ENCODE peak calls at places on chromosomes 12 and 14, in ten cellular contexts. S is cardiac fibroblast, P is fibroblast of pulmonary artery, A is gastrocnemius medialis, C is osteocyte, K is astrocyte of the cerebellum, M is fibroblast of lung, J is HCT116, Z is psoas muscle, B is MCF 10A. W is an unnamed sample.

GRCh38 chr14:61203059-61203753 is 77.9 kb downstream of the TMEM30B start:
- DNase-seq in Z (no peak), A (peak; percentile 73), K (no peak), J (no peak), B (no peak), C (no peak), M (no peak), S (no peak), P (no peak), W (no peak)

GRCh38 chr12:131096681-131097181 is 143.0 kb downstream of the ADGRD1 start:
- DNase-seq in K (no peak), P (no peak), S (no peak), B (no peak), J (no peak), M (no peak), A (no peak), Z (peak; percentile 34), C (peak; percentile 66), W (no peak)

GRCh38 chr14:104249092-104249491 is 110.7 kb downstream of the KIF26A start:
- DNase-seq in P (no peak), K (no peak), C (peak; percentile 82), S (no peak), J (no peak), A (no peak), Z (no peak), M (no peak), B (no peak), W (no peak)

GRCh38 chr14:64303471-64303917 is 9.3 kb upstream of the ESR2 start:
- DNase-seq in P (peak; percentile 78), J (peak; percentile 74), B (peak; percentile 79), M (peak; percentile 52), Z (no peak), K (peak; percentile 53), C (no peak), S (peak; percentile 75), A (no peak), W (peak; percentile 71)

GRCh38 chr14:104903990-104904389 is 20.7 kb upstream of the PLD4 start:
- DNase-seq in J (no peak), P (no peak), A (no peak), Z (no peak), M (no peak), C (no peak), S (no peak), B (no peak), K (no peak), W (no peak)

GRCh38 chr12:1880876-1881275 is 37.6 kb downstream of the CACNA2D4 start:
- DNase-seq in Z (no peak), K (no peak), M (no peak), J (no peak), B (no peak), S (no peak), A (no peak), C (peak; percentile 71), P (no peak), W (no peak)

GRCh38 chr12:53300187-53300586 is 692 bp downstream of the MYG1 start:
- DNase-seq in A (no peak), M (peak; percentile 63), K (no peak), P (peak; percentile 55), J (no peak), Z (no peak), C (no peak), B (no peak), S (peak; percentile 69), W (peak; percentile 29)

GRCh38 chr14:52692248-52692962 is 3.0 kb downstream of the ERO1A start:
- DNase-seq in M (peak; percentile 28), K (no peak), B (peak; percentile 55), A (no peak), C (no peak), P (peak; percentile 68), Z (no peak), S (peak; percentile 37), J (no peak), W (no peak)

GRCh38 chr12:11031307-11031706 is at the start of gene TAS2R31:
- DNase-seq in J (no peak), K (no peak), Z (no peak), C (no peak), A (no peak), M (no peak), P (no peak), B (no peak), S (no peak), W (no peak)

GRCh38 chr12:11023387-11023786 is 967 bp upstream of the TAS2R19 start:
- DNase-seq in B (no peak), M (no peak), S (no peak), P (no peak), J (no peak), C (no peak), A (no peak), Z (no peak), K (no peak), W (no peak)

GRCh38 chr12:11022520-11022919 is at the start of gene TAS2R19:
- DNase-seq in S (no peak), M (no peak), K (no peak), A (no peak), B (no peak), P (no peak), Z (no peak), C (no peak), J (no peak), W (no peak)

GRCh38 chr12:11026118-11026517 is 3.7 kb upstream of the TAS2R19 start:
- DNase-seq in P (no peak), C (no peak), M (no peak), Z (no peak), J (no peak), K (no peak), A (no peak), B (no peak), S (no peak), W (no peak)
- TF ChIP-seq CTCF in P (peak; percentile 15), C (peak; percentile 9), M (no peak), Z (no peak), J (peak; percentile 36), K (peak; percentile 7), A (no peak), B (no peak), S (peak; percentile 32), W (no peak)

GRCh38 chr12:79690156-79690605 is 583 bp downstream of the PAWR start:
- DNase-seq in B (no peak), J (no peak), Z (peak; percentile 57), C (peak; percentile 85), P (no peak), S (no peak), A (no peak), M (no peak), K (no peak), W (no peak)

GRCh38 chr12:79690606-79691298 is at the start of gene PAWR:
- DNase-seq in C (peak; percentile 91), B (peak; percentile 86), S (peak; percentile 67), Z (peak; percentile 57), P (peak; percentile 69), A (no peak), M (peak; percentile 70), J (peak; percentile 70), K (peak; percentile 41), W (peak; percentile 82)

GRCh38 chr12:79689041-79689476 is 1.7 kb downstream of the PAWR start:
- DNase-seq in A (no peak), K (no peak), J (no peak), M (no peak), S (peak; percentile 32), Z (no peak), B (peak; percentile 38), C (no peak), P (no peak), W (peak; percentile 29)

GRCh38 chr12:79688376-79689040 is 2.3 kb downstream of the PAWR start:
- DNase-seq in P (no peak), M (no peak), K (no peak), Z (no peak), J (no peak), C (no peak), S (peak; percentile 14), A (no peak), B (no peak), W (peak; percentile 39)

DNA sequence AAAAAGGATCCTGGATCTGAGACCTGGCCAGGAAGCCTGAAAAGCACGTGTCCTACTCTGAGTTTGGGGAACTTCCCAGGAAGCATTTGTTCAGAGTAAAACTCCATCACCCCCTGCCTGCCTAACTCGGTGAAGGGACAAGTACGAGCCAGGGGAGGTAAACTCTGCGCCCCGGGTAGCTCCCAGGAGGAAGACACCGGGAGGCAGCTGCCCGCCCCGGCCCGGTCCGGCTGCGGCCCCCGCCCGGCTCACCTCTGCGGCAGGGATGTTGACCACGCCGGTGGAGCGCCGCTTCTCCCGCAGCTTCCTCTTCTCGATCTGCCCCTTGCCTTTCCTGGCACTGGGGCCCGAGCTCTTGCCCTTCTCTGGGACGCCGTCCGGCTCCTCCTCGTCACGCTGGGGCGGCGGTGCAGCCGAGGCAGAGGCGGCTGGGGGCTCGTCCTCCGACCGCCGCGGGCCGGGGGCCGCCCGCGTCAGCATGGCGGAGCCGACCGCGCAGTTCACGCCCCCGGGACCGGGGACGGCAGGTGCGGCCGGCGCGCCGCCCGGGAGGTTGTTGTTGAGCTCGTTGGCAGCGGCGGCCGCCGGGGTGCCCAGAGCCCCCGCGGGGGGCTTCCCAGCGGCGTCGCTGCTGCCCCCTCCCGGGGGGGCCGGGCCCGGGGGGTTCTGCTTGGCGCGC is 1.1 kb downstream of the PAWR start:
- DNase-seq in A (no peak), P (peak; percentile 63), B (peak; percentile 79), Z (peak; percentile 57), C (peak; percentile 86), M (peak; percentile 54), S (peak; percentile 70), K (no peak), J (no peak), W (peak; percentile 52)
- TF ChIP-seq CTCF in A (no peak), P (no peak), B (no peak), Z (no peak), C (no peak), M (peak; percentile 2), S (no peak), K (no peak), J (no peak), W (no peak)

GRCh38 chr14:67162390-67162789 is 26.9 kb upstream of the GARIN2 start:
- DNase-seq in S (no peak), B (no peak), K (no peak), J (no peak), C (no peak), P (no peak), A (no peak), Z (no peak), M (no peak), W (no peak)

GRCh38 chr14:67170706-67171105 is 18.5 kb upstream of the GARIN2 start:
- DNase-seq in A (no peak), Z (no peak), S (no peak), B (no peak), J (no peak), P (peak; percentile 24), M (peak; percentile 4), K (no peak), C (no peak), W (no peak)

GRCh38 chr14:67167420-67168109 is 21.7 kb upstream of the GARIN2 start:
- DNase-seq in B (no peak), C (no peak), Z (no peak), A (no peak), S (peak; percentile 47), J (no peak), K (no peak), M (peak; percentile 63), P (peak; percentile 42), W (peak; percentile 14)

GRCh38 chr14:67168110-67168441 is 21.2 kb upstream of the GARIN2 start:
- DNase-seq in M (no peak), P (no peak), K (no peak), Z (no peak), J (no peak), A (no peak), B (no peak), C (no peak), S (no peak), W (no peak)

DNA sequence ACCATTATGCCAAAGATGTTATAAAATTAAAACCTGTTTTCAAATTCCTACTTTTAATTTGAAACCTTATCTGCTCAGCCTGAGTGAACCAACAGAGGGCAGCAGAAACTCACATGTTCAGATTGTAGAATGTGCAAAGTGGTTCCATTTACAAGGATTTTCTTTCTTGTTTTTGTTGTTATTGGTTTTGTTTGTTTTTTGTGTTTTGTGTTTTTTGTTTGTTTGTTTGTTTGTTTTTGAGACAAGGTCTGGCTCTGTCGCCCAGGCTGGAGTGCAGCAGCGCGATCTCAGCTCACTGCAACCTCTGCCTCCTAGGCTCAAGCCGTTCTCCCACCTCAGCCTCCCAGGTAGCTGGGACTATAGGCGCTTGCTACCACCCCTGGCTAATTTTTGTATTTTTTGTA is 22.8 kb upstream of the GARIN2 start:
- DNase-seq in K (peak; percentile 48), M (peak; percentile 38), A (no peak), C (no peak), Z (no peak), P (peak; percentile 73), J (peak; percentile 24), B (peak; percentile 62), S (peak; percentile 74), W (peak; percentile 51)
- TF ChIP-seq CTCF in K (peak; percentile 72), M (peak; percentile 89), A (peak; percentile 58), C (peak; percentile 91), Z (peak; percentile 78), P (peak; percentile 89), J (peak; percentile 87), B (peak; percentile 79), S (peak; percentile 78), W (peak; percentile 78)

GRCh38 chr12:6921996-6922935 is 5.5 kb upstream of the ATN1 start:
- DNase-seq in J (no peak), C (no peak), B (no peak), M (no peak), K (no peak), A (no peak), P (no peak), S (no peak), Z (no peak), W (no peak)
- TF ChIP-seq CTCF in J (no peak), C (no peak), B (no peak), M (no peak), K (no peak), A (no peak), P (no peak), S (no peak), Z (no peak), W (no peak)